ENCODE peak calls at places on chromosomes 11 and 22, in seven cellular contexts. One of them, this sample, is unnamed.

GRCh38 chr11:46639197-46639839 is 22.0 kb downstream of the ATG13 start:
- DNase-seq in HepG2: no peak
- DNase-seq in GM23248: no peak
- DNase-seq in MM.1S: no peak
- DNase-seq in fibroblast of lung: no peak
- DNase-seq in A673: peak
- DNase-seq in endothelial cell of umbilical vein: no peak
- DNase-seq in this sample: no peak

GRCh38 chr11:42598341-42598740 is 713.5 kb upstream of the API5 start:
- DNase-seq in HepG2: no peak
- DNase-seq in GM23248: no peak
- DNase-seq in MM.1S: no peak
- DNase-seq in fibroblast of lung: no peak
- DNase-seq in A673: no peak
- DNase-seq in endothelial cell of umbilical vein: no peak
- DNase-seq in this sample: no peak

GRCh38 chr11:107563702-107564101 is 1.8 kb downstream of the ALKBH8 start:
- DNase-seq in HepG2: peak
- DNase-seq in GM23248: peak
- DNase-seq in MM.1S: peak
- DNase-seq in fibroblast of lung: peak
- DNase-seq in A673: peak
- DNase-seq in endothelial cell of umbilical vein: peak
- DNase-seq in this sample: peak

GRCh38 chr11:111329306-111330204 is 31.2 kb downstream of the POU2AF3 start:
- DNase-seq in HepG2: no peak
- DNase-seq in GM23248: no peak
- DNase-seq in MM.1S: no peak
- DNase-seq in fibroblast of lung: no peak
- DNase-seq in A673: no peak
- DNase-seq in endothelial cell of umbilical vein: no peak
- DNase-seq in this sample: no peak

GRCh38 chr11:84345597-84345996 is 1059.4 kb upstream of the CCDC90B start:
- DNase-seq in HepG2: no peak
- DNase-seq in GM23248: no peak
- DNase-seq in MM.1S: peak
- DNase-seq in fibroblast of lung: no peak
- DNase-seq in A673: no peak
- DNase-seq in endothelial cell of umbilical vein: no peak
- DNase-seq in this sample: no peak

GRCh38 chr22:32545801-32546200 is 71.2 kb downstream of the FBXO7 start:
- DNase-seq in HepG2: peak
- DNase-seq in GM23248: peak
- DNase-seq in MM.1S: no peak
- DNase-seq in fibroblast of lung: peak
- DNase-seq in A673: no peak
- DNase-seq in endothelial cell of umbilical vein: no peak
- DNase-seq in this sample: no peak

GRCh38 chr11:61966673-61967176 is 709 bp downstream of the FTH1 start:
- DNase-seq in HepG2: no peak
- DNase-seq in GM23248: peak
- DNase-seq in MM.1S: peak
- DNase-seq in fibroblast of lung: peak
- DNase-seq in A673: peak
- DNase-seq in endothelial cell of umbilical vein: peak
- DNase-seq in this sample: peak

GRCh38 chr11:19025799-19026406 is 34.6 kb downstream of the MRGPRX2 start:
- DNase-seq in HepG2: no peak
- DNase-seq in GM23248: peak
- DNase-seq in MM.1S: no peak
- DNase-seq in fibroblast of lung: peak
- DNase-seq in A673: no peak
- DNase-seq in endothelial cell of umbilical vein: peak
- DNase-seq in this sample: peak

GRCh38 chr11:7688238-7688826 is 15.0 kb upstream of the CYB5R2 start:
- DNase-seq in HepG2: peak
- DNase-seq in GM23248: peak
- DNase-seq in MM.1S: peak
- DNase-seq in fibroblast of lung: peak
- DNase-seq in A673: peak
- DNase-seq in endothelial cell of umbilical vein: peak
- DNase-seq in this sample: peak

GRCh38 chr11:122656631-122657101 is 1.1 kb downstream of the UBASH3B start:
- DNase-seq in HepG2: no peak
- DNase-seq in GM23248: peak
- DNase-seq in MM.1S: peak
- DNase-seq in fibroblast of lung: peak
- DNase-seq in A673: no peak
- DNase-seq in endothelial cell of umbilical vein: peak
- DNase-seq in this sample: peak

GRCh38 chr11:27409060-27409459 is 46.0 kb upstream of the CCDC34 start:
- DNase-seq in HepG2: no peak
- DNase-seq in GM23248: no peak
- DNase-seq in MM.1S: no peak
- DNase-seq in fibroblast of lung: no peak
- DNase-seq in A673: no peak
- DNase-seq in endothelial cell of umbilical vein: no peak
- DNase-seq in this sample: no peak

GRCh38 chr22:26656896-26657851 is at the start of gene MIAT:
- DNase-seq in HepG2: no peak
- DNase-seq in GM23248: peak
- DNase-seq in MM.1S: peak
- DNase-seq in fibroblast of lung: peak
- DNase-seq in A673: peak
- DNase-seq in endothelial cell of umbilical vein: no peak
- DNase-seq in this sample: no peak
- TF ChIP-seq EZH2 in HepG2: no peak
- TF ChIP-seq EZH2 in GM23248: peak
- TF ChIP-seq EZH2 in MM.1S: no peak
- TF ChIP-seq EZH2 in fibroblast of lung: peak
- TF ChIP-seq EZH2 in A673: no peak
- TF ChIP-seq EZH2 in endothelial cell of umbilical vein: peak
- TF ChIP-seq EZH2 in this sample: peak

GRCh38 chr11:104142701-104143100 is 21.2 kb downstream of the PDGFD start:
- DNase-seq in HepG2: no peak
- DNase-seq in GM23248: no peak
- DNase-seq in MM.1S: no peak
- DNase-seq in fibroblast of lung: no peak
- DNase-seq in A673: no peak
- DNase-seq in endothelial cell of umbilical vein: no peak
- DNase-seq in this sample: no peak
- H3K4me3 ChIP-seq in HepG2: no peak
- H3K4me3 ChIP-seq in GM23248: no peak
- H3K4me3 ChIP-seq in MM.1S: no peak
- H3K4me3 ChIP-seq in fibroblast of lung: no peak
- H3K4me3 ChIP-seq in A673: no peak
- H3K4me3 ChIP-seq in endothelial cell of umbilical vein: no peak
- H3K4me3 ChIP-seq in this sample: no peak

GRCh38 chr11:80241766-80242165 is 800.9 kb upstream of the TENM4 start:
- DNase-seq in HepG2: no peak
- DNase-seq in GM23248: no peak
- DNase-seq in MM.1S: no peak
- DNase-seq in fibroblast of lung: peak
- DNase-seq in A673: no peak
- DNase-seq in endothelial cell of umbilical vein: no peak
- DNase-seq in this sample: peak
- TF ChIP-seq EZH2 in HepG2: no peak
- TF ChIP-seq EZH2 in GM23248: no peak
- TF ChIP-seq EZH2 in MM.1S: no peak
- TF ChIP-seq EZH2 in fibroblast of lung: no peak
- TF ChIP-seq EZH2 in A673: no peak
- TF ChIP-seq EZH2 in endothelial cell of umbilical vein: no peak
- TF ChIP-seq EZH2 in this sample: no peak

GRCh38 chr11:70735976-70736375 is 337.6 kb downstream of the CTTN start:
- DNase-seq in HepG2: no peak
- DNase-seq in GM23248: no peak
- DNase-seq in MM.1S: no peak
- DNase-seq in fibroblast of lung: no peak
- DNase-seq in A673: no peak
- DNase-seq in endothelial cell of umbilical vein: no peak
- DNase-seq in this sample: no peak

GRCh38 chr11:70738661-70739060 is 340.3 kb downstream of the CTTN start:
- DNase-seq in HepG2: no peak
- DNase-seq in GM23248: no peak
- DNase-seq in MM.1S: no peak
- DNase-seq in fibroblast of lung: no peak
- DNase-seq in A673: no peak
- DNase-seq in endothelial cell of umbilical vein: no peak
- DNase-seq in this sample: no peak

GRCh38 chr11:70737816-70738630 is 339.7 kb downstream of the CTTN start:
- DNase-seq in HepG2: no peak
- DNase-seq in GM23248: no peak
- DNase-seq in MM.1S: no peak
- DNase-seq in fibroblast of lung: no peak
- DNase-seq in A673: no peak
- DNase-seq in endothelial cell of umbilical vein: no peak
- DNase-seq in this sample: no peak

GRCh38 chr11:70736461-70736860 is 338.1 kb downstream of the CTTN start:
- DNase-seq in HepG2: no peak
- DNase-seq in GM23248: no peak
- DNase-seq in MM.1S: no peak
- DNase-seq in fibroblast of lung: no peak
- DNase-seq in A673: no peak
- DNase-seq in endothelial cell of umbilical vein: no peak
- DNase-seq in this sample: no peak

DNA sequence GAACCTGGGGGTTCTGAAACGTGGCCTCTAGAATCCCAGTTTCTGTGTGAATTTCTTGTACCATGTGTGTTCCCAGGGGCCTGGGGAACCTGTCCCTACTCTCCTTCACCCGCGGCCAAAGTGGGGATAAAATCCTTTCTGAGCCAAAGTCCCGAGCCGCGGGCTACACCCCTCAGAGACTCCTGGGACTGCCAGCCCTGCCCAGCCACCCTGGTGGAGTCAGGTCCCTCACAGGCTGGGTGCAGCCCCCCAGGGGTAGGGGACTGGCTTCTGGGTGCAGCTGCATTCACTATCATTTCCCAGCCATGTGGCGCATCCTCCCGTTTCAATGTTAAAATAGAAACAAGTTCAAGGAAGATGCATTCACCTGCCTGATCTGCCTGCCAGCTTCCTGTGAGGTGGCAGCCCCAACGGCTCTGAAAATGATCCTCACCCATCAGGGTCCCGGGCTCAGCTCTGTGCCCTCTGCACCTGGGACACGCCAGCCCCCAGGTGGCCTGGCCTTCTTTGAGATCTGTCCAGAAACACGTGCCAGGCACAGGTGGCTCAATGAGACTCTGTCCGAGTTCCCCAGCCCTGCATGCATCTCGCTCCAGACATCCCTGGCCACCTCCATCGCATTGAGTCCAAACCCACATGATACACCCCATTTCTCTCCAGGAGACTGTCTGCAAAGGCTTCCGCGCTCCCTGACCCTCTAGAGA is 338.8 kb downstream of the CTTN start:
- DNase-seq in HepG2: no peak
- DNase-seq in GM23248: no peak
- DNase-seq in MM.1S: no peak
- DNase-seq in fibroblast of lung: no peak
- DNase-seq in A673: no peak
- DNase-seq in endothelial cell of umbilical vein: no peak
- DNase-seq in this sample: no peak
- H3K4me3 ChIP-seq in HepG2: no peak
- H3K4me3 ChIP-seq in GM23248: no peak
- H3K4me3 ChIP-seq in MM.1S: no peak
- H3K4me3 ChIP-seq in fibroblast of lung: no peak
- H3K4me3 ChIP-seq in A673: no peak
- H3K4me3 ChIP-seq in endothelial cell of umbilical vein: no peak
- H3K4me3 ChIP-seq in this sample: no peak

GRCh38 chr11:30585067-30585891 is 874 bp downstream of the MPPED2 start:
- DNase-seq in HepG2: no peak
- DNase-seq in GM23248: peak
- DNase-seq in MM.1S: peak
- DNase-seq in fibroblast of lung: no peak
- DNase-seq in A673: peak
- DNase-seq in endothelial cell of umbilical vein: no peak
- DNase-seq in this sample: no peak
- TF ChIP-seq EZH2 in HepG2: no peak
- TF ChIP-seq EZH2 in GM23248: peak
- TF ChIP-seq EZH2 in MM.1S: no peak
- TF ChIP-seq EZH2 in fibroblast of lung: no peak
- TF ChIP-seq EZH2 in A673: peak
- TF ChIP-seq EZH2 in endothelial cell of umbilical vein: peak
- TF ChIP-seq EZH2 in this sample: peak

GRCh38 chr11:74989269-74989655 is 529 bp downstream of the NEU3 start:
- DNase-seq in HepG2: no peak
- DNase-seq in GM23248: no peak
- DNase-seq in MM.1S: peak
- DNase-seq in fibroblast of lung: peak
- DNase-seq in A673: peak
- DNase-seq in endothelial cell of umbilical vein: no peak
- DNase-seq in this sample: peak
- H3K4me3 ChIP-seq in HepG2: peak
- H3K4me3 ChIP-seq in GM23248: peak
- H3K4me3 ChIP-seq in MM.1S: peak
- H3K4me3 ChIP-seq in fibroblast of lung: peak
- H3K4me3 ChIP-seq in A673: peak
- H3K4me3 ChIP-seq in endothelial cell of umbilical vein: peak
- H3K4me3 ChIP-seq in this sample: peak

DNA sequence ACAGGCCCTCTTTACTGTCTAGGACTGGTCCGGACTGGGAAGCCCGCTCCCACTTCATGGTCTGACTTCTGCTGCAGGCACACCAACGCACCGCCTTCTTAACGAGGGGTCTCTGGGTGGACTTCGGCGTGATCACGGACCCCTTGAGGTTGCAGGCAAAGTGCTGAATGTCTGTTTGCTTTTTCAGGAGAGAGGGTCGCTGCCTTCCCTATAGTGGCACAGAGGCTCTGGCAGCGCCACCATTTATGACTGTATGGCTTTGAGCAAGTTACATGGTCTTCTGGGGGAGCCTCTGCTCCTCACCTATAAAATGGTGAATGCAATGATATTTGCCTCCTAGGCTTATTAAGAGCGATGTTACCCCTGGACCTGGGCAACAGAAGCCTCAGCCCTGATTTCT is 1.4 kb upstream of the SCN4B start:
- DNase-seq in HepG2: no peak
- DNase-seq in GM23248: no peak
- DNase-seq in MM.1S: no peak
- DNase-seq in fibroblast of lung: no peak
- DNase-seq in A673: no peak
- DNase-seq in endothelial cell of umbilical vein: no peak
- DNase-seq in this sample: no peak
- TF ChIP-seq EZH2 in HepG2: no peak
- TF ChIP-seq EZH2 in GM23248: no peak
- TF ChIP-seq EZH2 in MM.1S: no peak
- TF ChIP-seq EZH2 in fibroblast of lung: no peak
- TF ChIP-seq EZH2 in A673: no peak
- TF ChIP-seq EZH2 in endothelial cell of umbilical vein: no peak
- TF ChIP-seq EZH2 in this sample: no peak

DNA sequence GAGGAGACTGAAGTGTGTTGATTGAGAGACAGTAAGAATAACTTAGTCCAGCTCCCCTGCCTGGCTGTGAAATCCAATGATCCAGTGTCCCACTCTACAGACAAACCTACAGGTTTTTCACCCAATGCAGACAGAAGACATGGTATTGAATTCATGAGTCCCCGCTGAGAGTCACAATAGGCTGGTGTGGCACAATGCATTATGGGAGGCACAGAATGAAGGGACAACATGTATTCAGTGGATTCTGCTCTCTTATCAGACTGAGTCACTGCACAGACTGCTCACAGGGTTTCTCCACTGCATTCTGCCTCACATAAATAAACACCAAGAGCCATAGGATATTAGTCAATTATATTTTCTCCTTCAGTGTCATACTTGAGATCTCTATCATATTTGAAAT is 55.2 kb upstream of the TOP3B start:
- DNase-seq in HepG2: peak
- DNase-seq in GM23248: peak
- DNase-seq in MM.1S: no peak
- DNase-seq in fibroblast of lung: peak
- DNase-seq in A673: peak
- DNase-seq in endothelial cell of umbilical vein: peak
- DNase-seq in this sample: no peak
- H3K4me3 ChIP-seq in HepG2: no peak
- H3K4me3 ChIP-seq in GM23248: no peak
- H3K4me3 ChIP-seq in MM.1S: no peak
- H3K4me3 ChIP-seq in fibroblast of lung: no peak
- H3K4me3 ChIP-seq in A673: no peak
- H3K4me3 ChIP-seq in endothelial cell of umbilical vein: no peak
- H3K4me3 ChIP-seq in this sample: no peak